ENCODE peak calls at places on chromosome 21, in five cellular contexts. I, C, D, V and J are unnamed samples. For H3K9me3, the result is how much of the 10 kb centered on the place peaks cover.

GRCh38 chr21:45207839-45208626 is 79.7 kb downstream of the POFUT2 start:
- DNase-seq in V (no peak), D (no peak), I (no peak), C (no peak), J (no peak)

GRCh38 chr21:29175408-29176147 is 45.1 kb downstream of the MAP3K7CL start:
- DNase-seq in V (no peak), C (peak), I (no peak), D (no peak), J (no peak)

GRCh38 chr21:37555672-37556261 is 189.2 kb downstream of the DYRK1A start:
- DNase-seq in C (no peak), I (no peak), V (no peak), D (no peak), J (no peak)

GRCh38 chr21:17387030-17387617 is 125.7 kb upstream of the CXADR start:
- DNase-seq in I (peak), D (peak), C (no peak), V (peak), J (peak)

GRCh38 chr21:42988234-42988965 is 14.0 kb downstream of the PKNOX1 start:
- DNase-seq in C (no peak), I (no peak), V (no peak), D (no peak), J (no peak)

GRCh38 chr21:42939581-42940413 is 14.4 kb upstream of the ERVH48-1 start:
- DNase-seq in C (peak), I (no peak), V (no peak), D (no peak), J (no peak)

GRCh38 chr21:19123053-19123452 is 719.5 kb upstream of the TMPRSS15 start:
- DNase-seq in I (no peak), C (no peak), D (no peak), V (no peak), J (no peak)

GRCh38 chr21:38669186-38669585 is 136.5 kb upstream of the ETS2 start:
- DNase-seq in V (peak), I (peak), C (no peak), D (peak), J (no peak)

GRCh38 chr21:40754466-40754865 is 92.5 kb downstream of the DSCAM start:
- DNase-seq in D (no peak), I (no peak), C (no peak), V (no peak), J (no peak)

GRCh38 chr21:41695513-41695912 is 71.3 kb downstream of the RIPK4 start:
- DNase-seq in D (no peak), C (no peak), I (no peak), V (no peak), J (no peak)

GRCh38 chr21:35084869-35085268 is 35.8 kb upstream of the RUNX1 start:
- DNase-seq in C (no peak), D (no peak), I (no peak), V (no peak), J (no peak)

GRCh38 chr21:35603471-35603870 is 456.9 kb downstream of the SETD4 start:
- DNase-seq in V (no peak), D (no peak), I (no peak), C (no peak), J (no peak)

GRCh38 chr21:41294548-41295231 is 21.9 kb upstream of the FAM3B start:
- DNase-seq in C (no peak), V (no peak), D (no peak), I (no peak), J (no peak)

GRCh38 chr21:37337831-37338230 is 28.7 kb upstream of the DYRK1A start:
- DNase-seq in D (no peak), V (no peak), C (no peak), I (no peak), J (no peak)

GRCh38 chr21:22020221-22020620 is 1022.0 kb downstream of the NCAM2 start:
- DNase-seq in V (no peak), C (no peak), I (no peak), D (no peak), J (no peak)

GRCh38 chr21:42980959-42981523 is 6.7 kb downstream of the PKNOX1 start:
- DNase-seq in D (no peak), I (no peak), C (no peak), V (no peak), J (no peak)

GRCh38 chr21:36209626-36210171 is 53.1 kb downstream of the DOP1B start:
- DNase-seq in C (no peak), V (peak), I (peak), D (peak), J (peak)

GRCh38 chr21:46052703-46053651 is 44.9 kb upstream of the COL6A2 start:
- DNase-seq in I (no peak), V (no peak), D (no peak), C (peak), J (no peak)

GRCh38 chr21:29904359-29905282 is 35.2 kb downstream of the GRIK1 start:
- DNase-seq in D (no peak), I (no peak), V (no peak), C (no peak), J (no peak)

GRCh38 chr21:40115775-40116174 is 248.5 kb downstream of the PCP4 start:
- DNase-seq in I (no peak), C (no peak), D (no peak), V (no peak), J (no peak)

GRCh38 chr21:42734323-42734971 is 81.0 kb downstream of the PDE9A start:
- DNase-seq in I (no peak), C (no peak), V (no peak), D (peak), J (no peak)

GRCh38 chr21:28743723-28744122 is 249.0 kb downstream of the LTN1 start:
- DNase-seq in V (no peak), I (no peak), C (no peak), D (no peak), J (no peak)

GRCh38 chr21:25626752-25627151 is 12.3 kb upstream of the JAM2 start:
- DNase-seq in I (no peak), C (no peak), V (no peak), D (no peak), J (no peak)

GRCh38 chr21:38914531-38915385 is 109.0 kb downstream of the ETS2 start:
- DNase-seq in I (no peak), D (peak), V (no peak), C (no peak), J (no peak)

GRCh38 chr21:36388835-36389234 is 3.6 kb downstream of the CHAF1B start:
- DNase-seq in D (no peak), C (no peak), V (no peak), I (no peak), J (no peak)

GRCh38 chr21:17819878-17820232 is 699 bp upstream of the C21orf91 start:
- DNase-seq in C (peak), I (peak), V (peak), D (no peak), J (no peak)

GRCh38 chr21:37636152-37636860 is 269.7 kb downstream of the DYRK1A start:
- DNase-seq in V (no peak), D (no peak), I (no peak), C (peak), J (no peak)

GRCh38 chr21:41187537-41188025 is 19.6 kb downstream of the BACE2 start:
- DNase-seq in I (no peak), C (no peak), V (no peak), D (no peak), J (no peak)

GRCh38 chr21:29520146-29520545 is 221.4 kb downstream of the BACH1 start:
- DNase-seq in D (no peak), C (no peak), I (no peak), V (no peak), J (no peak)

GRCh38 chr21:41932191-41932575 is 21.6 kb downstream of the C2CD2 start:
- DNase-seq in V (no peak), C (peak), I (peak), D (no peak), J (no peak)

GRCh38 chr21:34908424-34909055 is 140.6 kb downstream of the RUNX1 start:
- DNase-seq in V (no peak), I (peak), D (no peak), C (no peak), J (no peak)

GRCh38 chr21:39660596-39660995 is 47.9 kb downstream of the B3GALT5 start:
- DNase-seq in I (no peak), D (no peak), V (no peak), C (peak), J (no peak)

DNA sequence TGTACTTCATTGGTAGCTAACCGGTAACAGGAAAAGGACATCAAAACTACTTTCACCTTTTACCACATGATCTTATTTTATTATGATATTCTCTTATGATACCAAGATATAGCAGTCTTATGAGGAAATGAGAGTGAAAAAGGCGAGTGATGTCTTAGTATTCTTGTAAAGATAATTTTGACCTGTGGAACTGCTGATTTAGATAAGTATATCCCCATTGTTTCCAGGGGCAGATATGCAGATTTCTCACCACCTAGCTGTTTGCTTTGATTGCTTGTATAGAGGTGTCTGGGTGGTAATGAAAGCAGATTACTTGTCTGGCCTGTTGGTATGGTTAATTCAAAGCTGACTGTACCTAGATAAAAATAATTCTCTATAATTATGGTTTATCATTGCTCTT is 53.1 kb downstream of the SYNJ1 start:
- DNase-seq in D (no peak), V (no peak), C (no peak), I (no peak), J (no peak)
- H3K9me3 ChIP-seq in D (under half), V (under half), C (under half), I (under half), J (under half)

DNA sequence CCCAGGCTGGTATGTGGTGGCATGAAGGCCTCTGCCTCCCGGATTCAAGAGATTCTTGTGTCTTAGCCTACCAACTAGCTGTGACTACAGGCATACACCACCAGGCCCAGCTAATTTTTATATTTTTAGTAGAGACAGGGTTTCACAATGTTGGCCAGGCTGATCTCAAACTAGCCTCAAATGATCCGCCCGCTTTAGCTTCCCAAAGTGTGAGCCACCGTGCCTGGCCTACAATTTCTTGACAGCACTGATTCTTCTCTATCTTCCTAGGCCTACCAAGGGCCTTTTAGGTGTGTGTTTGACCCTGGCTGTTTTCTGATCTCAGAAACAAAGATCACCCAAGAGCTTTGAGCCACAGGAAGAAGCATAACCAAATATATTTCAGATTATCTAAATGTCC is 540.8 kb upstream of the ADAMTS5 start:
- DNase-seq in I (no peak), D (no peak), V (no peak), C (no peak), J (no peak)
- H3K9me3 ChIP-seq in I (under half), D (under half), V (under half), C (under half), J (under half)

GRCh38 chr21:15414057-15414456 is 315.7 kb upstream of the USP25 start:
- DNase-seq in D (no peak), C (no peak), I (no peak), V (no peak), J (no peak)

GRCh38 chr21:15406791-15407190 is 323.0 kb upstream of the USP25 start:
- DNase-seq in D (no peak), C (no peak), I (no peak), V (no peak), J (no peak)

GRCh38 chr21:15410853-15411252 is 318.9 kb upstream of the USP25 start:
- DNase-seq in V (no peak), C (no peak), I (no peak), D (no peak), J (no peak)

GRCh38 chr21:15408089-15408488 is 321.7 kb upstream of the USP25 start:
- DNase-seq in D (no peak), C (no peak), I (no peak), V (no peak), J (no peak)

DNA sequence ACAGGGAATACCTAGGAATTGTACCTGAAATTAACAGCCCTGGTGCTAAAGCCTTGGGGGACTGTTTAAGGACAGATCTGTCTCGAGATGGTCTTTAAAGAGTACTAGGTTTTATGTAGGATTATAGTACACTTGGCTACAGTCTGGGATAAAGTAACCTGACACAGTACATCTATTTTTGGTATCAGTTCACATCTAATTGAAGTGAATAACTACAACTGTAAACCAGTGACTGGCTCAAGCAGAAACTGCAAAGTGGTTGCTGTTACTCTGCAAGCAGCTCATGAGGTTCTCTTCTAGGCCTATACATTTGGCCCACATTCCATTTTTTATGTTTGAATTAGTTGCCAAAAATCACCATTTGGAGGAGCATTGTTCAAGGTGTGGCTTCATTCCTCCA is 320.8 kb upstream of the USP25 start:
- DNase-seq in V (no peak), I (no peak), C (no peak), D (no peak), J (no peak)
- H3K9me3 ChIP-seq in V (under half), I (under half), C (under half), D (under half), J (under half)

GRCh38 chr21:9738527-9738926 is 782.9 kb upstream of the TPTE start:
- DNase-seq in I (no peak), D (no peak), C (no peak), V (no peak), J (no peak)

GRCh38 chr21:9741343-9741742 is 780.0 kb upstream of the TPTE start:
- DNase-seq in D (no peak), C (no peak), I (no peak), V (no peak), J (no peak)

GRCh38 chr21:9739240-9739639 is 782.1 kb upstream of the TPTE start:
- DNase-seq in C (no peak), D (no peak), I (no peak), V (no peak), J (no peak)

GRCh38 chr21:9735421-9735961 is 785.9 kb upstream of the TPTE start:
- DNase-seq in C (no peak), D (no peak), I (no peak), V (no peak), J (no peak)

DNA sequence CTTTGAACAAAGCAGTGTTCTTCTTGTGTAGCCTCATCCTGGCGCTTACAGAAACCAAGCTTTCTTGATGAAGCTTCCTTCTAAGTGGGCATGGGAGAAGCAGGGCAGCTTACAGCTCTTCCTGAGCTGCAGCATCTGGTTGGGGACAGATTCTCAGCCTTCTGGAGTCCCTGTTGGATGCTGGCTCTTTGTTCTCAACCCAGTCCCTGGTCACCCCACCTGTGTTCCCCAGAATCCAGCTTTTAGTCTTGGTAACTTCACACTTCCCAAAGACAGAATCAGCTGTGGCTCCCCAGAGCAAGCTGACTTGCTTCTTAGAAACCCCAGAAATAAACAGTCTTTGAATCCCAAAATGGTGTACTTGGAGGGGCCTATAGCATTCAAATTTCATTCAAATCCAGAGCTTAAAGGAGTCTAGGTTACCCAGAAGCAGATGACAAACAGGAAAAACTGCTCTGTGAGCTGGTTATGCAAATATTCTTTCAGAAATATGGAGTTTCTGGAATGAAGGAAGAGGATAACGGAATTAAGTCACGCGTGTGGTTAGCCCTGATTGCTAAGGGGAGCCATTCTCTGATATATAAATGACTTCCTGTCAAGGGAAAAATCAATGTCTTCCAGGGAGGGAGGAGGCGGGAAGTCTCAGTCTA is 783.4 kb upstream of the TPTE start:
- DNase-seq in C (no peak), D (no peak), V (no peak), I (no peak), J (no peak)
- H3K9me3 ChIP-seq in C (under half), D (under half), V (under half), I (under half), J (under half)